ENCODE peak calls at places on chromosome 15, in four cellular contexts. W, M, K and Y are unnamed samples.

GRCh38 chr15:58717357-58717756 is 32.1 kb downstream of the ADAM10 start:
- DNase-seq in W (no peak), M (no peak), K (no peak), Y (no peak)

GRCh38 chr15:45205192-45205591 is 17.4 kb upstream of the SHF start:
- DNase-seq in W (no peak), M (peak; percentile 76), K (peak; percentile 47), Y (no peak)

GRCh38 chr15:90744759-90745402 is 27.7 kb downstream of the BLM start:
- DNase-seq in W (no peak), M (no peak), K (no peak), Y (no peak)

GRCh38 chr15:88108991-88109390 is 147.5 kb downstream of the NTRK3 start:
- DNase-seq in W (no peak), M (no peak), K (no peak), Y (no peak)

GRCh38 chr15:98599911-98600685 is 48.2 kb upstream of the IGF1R start:
- DNase-seq in W (no peak), M (no peak), K (no peak), Y (peak; percentile 51)

GRCh38 chr15:31267161-31268107 is 59.2 kb upstream of the KLF13 start:
- DNase-seq in W (no peak), M (no peak), K (no peak), Y (peak; percentile 39)

GRCh38 chr15:75032391-75032790 is 9.0 kb downstream of the PPCDC start:
- DNase-seq in W (no peak), M (no peak), K (no peak), Y (no peak)

GRCh38 chr15:76996526-76997401 is 1.8 kb downstream of the PSTPIP1 start:
- DNase-seq in W (no peak), M (no peak), K (no peak), Y (no peak)

GRCh38 chr15:45099549-45100165 is 14.3 kb downstream of the DUOX2 start:
- DNase-seq in W (no peak), M (no peak), K (no peak), Y (no peak)

GRCh38 chr15:66876423-66876730 is 174.3 kb downstream of the SMAD6 start:
- DNase-seq in W (no peak), M (no peak), K (no peak), Y (peak; percentile 56)

GRCh38 chr15:65077981-65078352 is 1.4 kb downstream of the KBTBD13 start:
- DNase-seq in W (no peak), M (peak; percentile 74), K (peak; percentile 38), Y (no peak)

GRCh38 chr15:63719281-63719680 is 114.5 kb downstream of the HERC1 start:
- DNase-seq in W (no peak), M (no peak), K (no peak), Y (no peak)

GRCh38 chr15:46316024-46316423 is 681.2 kb downstream of the SQOR start:
- DNase-seq in W (no peak), M (no peak), K (no peak), Y (no peak)

GRCh38 chr15:89777821-89778380 is 1.8 kb downstream of the MESP2 start:
- DNase-seq in W (no peak), M (no peak), K (no peak), Y (no peak)

GRCh38 chr15:20357139-20358065 is 184.2 kb downstream of the GOLGA6L6 start:
- DNase-seq in W (peak; percentile 7), M (no peak), K (no peak), Y (peak; percentile 88)

GRCh38 chr15:51131596-51132290 is 37.0 kb upstream of the TNFAIP8L3 start:
- DNase-seq in W (no peak), M (no peak), K (no peak), Y (no peak)

GRCh38 chr15:50940506-50940905 is 32.0 kb downstream of the AP4E1 start:
- DNase-seq in W (no peak), M (no peak), K (no peak), Y (no peak)

GRCh38 chr15:42622328-42622925 is 47.0 kb downstream of the STARD9 start:
- DNase-seq in W (no peak), M (no peak), K (no peak), Y (no peak)

GRCh38 chr15:90885432-90886290 is 1.4 kb downstream of the FES start:
- DNase-seq in W (peak; percentile 63), M (peak; percentile 86), K (peak; percentile 76), Y (no peak)

GRCh38 chr15:65089206-65089824 is 12.8 kb downstream of the KBTBD13 start:
- DNase-seq in W (no peak), M (no peak), K (no peak), Y (no peak)

GRCh38 chr15:68650901-68651709 is 72.3 kb downstream of the CORO2B start:
- DNase-seq in W (peak; percentile 53), M (peak; percentile 98), K (peak; percentile 69), Y (peak; percentile 78)

GRCh38 chr15:42404461-42405235 is 45.3 kb downstream of the CAPN3 start:
- DNase-seq in W (peak; percentile 87), M (no peak), K (no peak), Y (no peak)

GRCh38 chr15:30922469-30923311 is 19.0 kb downstream of the FAN1 start:
- DNase-seq in W (peak; percentile 83), M (no peak), K (no peak), Y (no peak)

GRCh38 chr15:46170326-46170725 is 535.5 kb downstream of the SQOR start:
- DNase-seq in W (no peak), M (no peak), K (no peak), Y (no peak)

GRCh38 chr15:29668120-29668602 is 154.1 kb downstream of the TJP1 start:
- DNase-seq in W (peak; percentile 68), M (peak; percentile 81), K (peak; percentile 60), Y (no peak)

GRCh38 chr15:52095597-52096262 is 16.8 kb downstream of the BCL2L10 start:
- DNase-seq in W (no peak), M (no peak), K (no peak), Y (no peak)

GRCh38 chr15:37107071-37107753 is 6.9 kb upstream of the MEIS2 start:
- DNase-seq in W (no peak), M (no peak), K (no peak), Y (no peak)

GRCh38 chr15:85100186-85100937 is 118.7 kb downstream of the PDE8A start:
- DNase-seq in W (no peak), M (no peak), K (no peak), Y (no peak)

GRCh38 chr15:92109485-92109884 is 256.0 kb downstream of the SLCO3A1 start:
- DNase-seq in W (no peak), M (no peak), K (no peak), Y (no peak)

GRCh38 chr15:90465140-90465929 is 64.4 kb upstream of the CRTC3 start:
- DNase-seq in W (no peak), M (no peak), K (no peak), Y (no peak)

GRCh38 chr15:60026555-60026954 is 22.4 kb downstream of the FOXB1 start:
- DNase-seq in W (no peak), M (no peak), K (no peak), Y (no peak)

GRCh38 chr15:39304201-39304841 is 276.6 kb upstream of the THBS1 start:
- DNase-seq in W (peak; percentile 5), M (no peak), K (no peak), Y (no peak)

GRCh38 chr15:73052679-73053397 is 575 bp downstream of the NEO1 start:
- DNase-seq in W (peak; percentile 48), M (peak; percentile 73), K (peak; percentile 59), Y (peak; percentile 73)
- TF ChIP-seq CTCF in W (peak; percentile 56), M (no peak), K (peak; percentile 45), Y (peak; percentile 41)

GRCh38 chr15:70505411-70505919 is 257.9 kb downstream of the UACA start:
- DNase-seq in W (no peak), M (no peak), K (no peak), Y (no peak)
- TF ChIP-seq CTCF in W (no peak), M (no peak), K (no peak), Y (no peak)

DNA sequence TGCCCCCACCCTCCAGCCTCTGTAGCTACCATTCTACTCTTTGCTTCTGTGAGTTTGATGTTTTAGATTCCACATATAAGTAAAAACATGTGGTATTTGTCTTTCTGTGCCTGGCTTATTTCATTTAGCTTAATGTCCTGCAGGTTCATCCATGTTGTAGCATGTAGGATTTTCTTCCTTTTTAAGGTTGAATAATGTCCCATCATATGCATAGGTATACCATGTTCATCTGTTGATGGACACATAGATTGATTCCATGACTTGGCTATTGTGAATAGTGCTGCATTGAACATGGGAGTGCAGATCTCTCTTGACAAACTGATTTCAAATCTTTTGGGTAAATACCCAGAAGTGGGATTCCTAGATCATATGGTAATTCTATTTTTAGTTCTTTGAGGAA is 11.8 kb downstream of the THSD4 start:
- DNase-seq in W (no peak), M (no peak), K (no peak), Y (no peak)
- TF ChIP-seq CTCF in W (no peak), M (no peak), K (no peak), Y (no peak)

DNA sequence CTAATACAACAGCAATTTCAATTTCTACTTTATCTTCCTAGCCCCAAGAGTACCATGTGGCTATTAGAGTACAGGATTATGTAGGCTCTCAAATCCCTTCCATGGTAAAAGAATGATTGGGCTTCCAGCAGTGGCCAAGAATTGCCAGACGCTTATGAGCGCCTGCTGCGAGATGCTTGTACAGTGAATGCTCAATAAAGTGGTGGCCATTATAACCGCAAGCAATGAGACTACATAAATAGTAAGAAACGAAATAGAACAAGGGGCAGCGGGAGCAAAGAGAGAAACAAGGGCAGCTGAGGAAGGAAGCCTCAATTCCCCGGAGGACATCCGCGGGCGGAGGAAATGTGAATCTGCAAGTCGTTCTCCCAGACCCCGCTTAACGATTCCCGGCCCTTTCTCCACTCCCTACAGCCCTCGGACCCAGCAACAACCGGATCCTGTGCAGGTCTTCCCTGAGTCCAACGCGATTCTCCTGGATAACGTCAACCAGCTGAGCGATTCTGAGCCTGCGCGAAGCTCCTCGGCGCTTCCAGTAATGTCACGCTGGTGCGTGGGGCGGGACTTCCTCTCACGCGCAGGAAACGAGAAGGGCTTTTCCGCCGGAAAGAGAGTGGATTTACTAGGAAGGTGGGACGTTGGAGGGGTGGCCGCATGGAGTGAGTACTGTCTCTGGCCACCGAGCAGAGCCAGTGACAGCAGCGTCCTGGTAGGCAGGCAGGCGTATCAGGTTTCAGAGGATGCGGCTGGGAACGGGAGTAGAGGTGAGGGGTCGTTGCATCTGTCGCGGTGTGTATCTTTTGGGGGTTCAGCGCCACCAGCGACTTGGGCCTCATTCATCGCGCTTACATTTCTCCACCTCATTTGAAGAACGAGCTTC is 40.5 kb upstream of the AP3B2 start:
- DNase-seq in W (peak; percentile 94), M (peak; percentile 85), K (peak; percentile 72), Y (peak; percentile 90)
- TF ChIP-seq CTCF in W (peak; percentile 16), M (no peak), K (no peak), Y (no peak)

GRCh38 chr15:48607846-48608245 is 37.7 kb downstream of the FBN1 start:
- DNase-seq in W (no peak), M (no peak), K (no peak), Y (no peak)
- TF ChIP-seq CTCF in W (no peak), M (no peak), K (no peak), Y (no peak)

DNA sequence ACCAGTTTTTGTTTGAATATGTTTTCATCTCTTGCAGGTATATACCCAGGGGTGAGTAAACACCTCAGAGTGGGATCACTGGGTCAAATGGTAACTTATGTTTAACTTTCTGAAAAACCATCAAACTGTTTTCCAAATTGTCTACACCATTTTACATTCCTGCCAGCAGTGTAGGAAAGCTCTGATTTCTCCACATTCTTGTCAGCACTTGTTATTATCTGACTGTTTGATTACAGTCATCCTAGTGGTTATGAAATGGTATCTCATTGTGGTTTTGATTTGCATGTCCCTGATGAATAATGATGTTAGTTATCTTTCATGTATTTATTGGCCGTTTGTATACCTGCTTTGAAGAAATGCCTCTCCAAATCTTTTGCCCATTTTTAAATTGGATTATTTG is 13.8 kb downstream of the FSD2 start:
- DNase-seq in W (no peak), M (no peak), K (no peak), Y (no peak)
- TF ChIP-seq CTCF in W (no peak), M (no peak), K (no peak), Y (no peak)

GRCh38 chr15:73322665-73323373 is 45.9 kb downstream of the HCN4 start:
- DNase-seq in W (no peak), M (no peak), K (no peak), Y (no peak)
- TF ChIP-seq CTCF in W (no peak), M (no peak), K (no peak), Y (no peak)